ENCODE peak calls at places on chromosomes 4 and X, in five cellular contexts. One of them, this sample, is unnamed.

GRCh38 chrX:84611843-84612636 is 109.8 kb upstream of the HDX start:
- DNase-seq in activated CD4-positive, alpha-beta T cell treated with anti-CD3 and anti-CD28 coated beads, Interleukin-2, amount 50 U/mL, for 1 hour: no peak
- DNase-seq in HFFc6: no peak
- DNase-seq in Right ventricle myocardium inferior: no peak
- DNase-seq in GM04503: no peak
- DNase-seq in this sample: no peak

GRCh38 chrX:107741318-107741813 is 34.2 kb downstream of the TSC22D3 start:
- DNase-seq in activated CD4-positive, alpha-beta T cell treated with anti-CD3 and anti-CD28 coated beads, Interleukin-2, amount 50 U/mL, for 1 hour: no peak
- DNase-seq in HFFc6: no peak
- DNase-seq in Right ventricle myocardium inferior: no peak
- DNase-seq in GM04503: no peak
- DNase-seq in this sample: no peak

GRCh38 chr4:56843421-56843899 is 22.0 kb upstream of the SPINK2 start:
- DNase-seq in activated CD4-positive, alpha-beta T cell treated with anti-CD3 and anti-CD28 coated beads, Interleukin-2, amount 50 U/mL, for 1 hour: no peak
- DNase-seq in HFFc6: no peak
- DNase-seq in Right ventricle myocardium inferior: no peak
- DNase-seq in GM04503: no peak
- DNase-seq in this sample: no peak

GRCh38 chr4:144645102-144645469 is 870 bp upstream of the HHIP start:
- DNase-seq in activated CD4-positive, alpha-beta T cell treated with anti-CD3 and anti-CD28 coated beads, Interleukin-2, amount 50 U/mL, for 1 hour: no peak
- DNase-seq in HFFc6: no peak
- DNase-seq in Right ventricle myocardium inferior: no peak
- DNase-seq in GM04503: no peak
- DNase-seq in this sample: no peak

GRCh38 chr4:45350438-45350837 is 624.1 kb upstream of the GNPDA2 start:
- DNase-seq in activated CD4-positive, alpha-beta T cell treated with anti-CD3 and anti-CD28 coated beads, Interleukin-2, amount 50 U/mL, for 1 hour: no peak
- DNase-seq in HFFc6: no peak
- DNase-seq in Right ventricle myocardium inferior: no peak
- DNase-seq in GM04503: no peak
- DNase-seq in this sample: no peak

GRCh38 chrX:17007134-17007768 is 60.8 kb downstream of the REPS2 start:
- DNase-seq in activated CD4-positive, alpha-beta T cell treated with anti-CD3 and anti-CD28 coated beads, Interleukin-2, amount 50 U/mL, for 1 hour: no peak
- DNase-seq in HFFc6: no peak
- DNase-seq in Right ventricle myocardium inferior: no peak
- DNase-seq in GM04503: no peak
- DNase-seq in this sample: no peak

GRCh38 chr4:56953680-56954520 is 23.5 kb downstream of the NOA1 start:
- DNase-seq in activated CD4-positive, alpha-beta T cell treated with anti-CD3 and anti-CD28 coated beads, Interleukin-2, amount 50 U/mL, for 1 hour: no peak
- DNase-seq in HFFc6: no peak
- DNase-seq in Right ventricle myocardium inferior: no peak
- DNase-seq in GM04503: no peak
- DNase-seq in this sample: no peak

GRCh38 chr4:158172196-158172557 is 648 bp downstream of the GASK1B start:
- DNase-seq in activated CD4-positive, alpha-beta T cell treated with anti-CD3 and anti-CD28 coated beads, Interleukin-2, amount 50 U/mL, for 1 hour: no peak
- DNase-seq in HFFc6: no peak
- DNase-seq in Right ventricle myocardium inferior: no peak
- DNase-seq in GM04503: no peak
- DNase-seq in this sample: no peak

GRCh38 chrX:38081926-38082708 is 75.8 kb downstream of the SYTL5 start:
- DNase-seq in activated CD4-positive, alpha-beta T cell treated with anti-CD3 and anti-CD28 coated beads, Interleukin-2, amount 50 U/mL, for 1 hour: no peak
- DNase-seq in HFFc6: no peak
- DNase-seq in Right ventricle myocardium inferior: no peak
- DNase-seq in GM04503: no peak
- DNase-seq in this sample: no peak

GRCh38 chrX:153445106-153445855 is 575 bp downstream of the TREX2 start:
- DNase-seq in activated CD4-positive, alpha-beta T cell treated with anti-CD3 and anti-CD28 coated beads, Interleukin-2, amount 50 U/mL, for 1 hour: no peak
- DNase-seq in HFFc6: no peak
- DNase-seq in Right ventricle myocardium inferior: no peak
- DNase-seq in GM04503: no peak
- DNase-seq in this sample: no peak

GRCh38 chr4:76058888-76059426 is 15.6 kb upstream of the ART3 start:
- DNase-seq in activated CD4-positive, alpha-beta T cell treated with anti-CD3 and anti-CD28 coated beads, Interleukin-2, amount 50 U/mL, for 1 hour: no peak
- DNase-seq in HFFc6: no peak
- DNase-seq in Right ventricle myocardium inferior: no peak
- DNase-seq in GM04503: no peak
- DNase-seq in this sample: no peak

GRCh38 chrX:34562006-34562405 is 95.1 kb downstream of the TMEM47 start:
- DNase-seq in activated CD4-positive, alpha-beta T cell treated with anti-CD3 and anti-CD28 coated beads, Interleukin-2, amount 50 U/mL, for 1 hour: no peak
- DNase-seq in HFFc6: no peak
- DNase-seq in Right ventricle myocardium inferior: no peak
- DNase-seq in GM04503: no peak
- DNase-seq in this sample: no peak

GRCh38 chrX:71954458-71954857 is 43.8 kb downstream of the NHSL2 start:
- DNase-seq in activated CD4-positive, alpha-beta T cell treated with anti-CD3 and anti-CD28 coated beads, Interleukin-2, amount 50 U/mL, for 1 hour: no peak
- DNase-seq in HFFc6: no peak
- DNase-seq in Right ventricle myocardium inferior: no peak
- DNase-seq in GM04503: no peak
- DNase-seq in this sample: no peak

GRCh38 chr4:23219779-23220408 is 527.2 kb downstream of the GBA3 start:
- DNase-seq in activated CD4-positive, alpha-beta T cell treated with anti-CD3 and anti-CD28 coated beads, Interleukin-2, amount 50 U/mL, for 1 hour: no peak
- DNase-seq in HFFc6: no peak
- DNase-seq in Right ventricle myocardium inferior: no peak
- DNase-seq in GM04503: no peak
- DNase-seq in this sample: no peak

GRCh38 chr4:152968806-152969394 is 32.8 kb downstream of the FHDC1 start:
- DNase-seq in activated CD4-positive, alpha-beta T cell treated with anti-CD3 and anti-CD28 coated beads, Interleukin-2, amount 50 U/mL, for 1 hour: no peak
- DNase-seq in HFFc6: peak
- DNase-seq in Right ventricle myocardium inferior: no peak
- DNase-seq in GM04503: no peak
- DNase-seq in this sample: no peak

GRCh38 chrX:91434351-91435168 is at the start of gene PABPC5:
- DNase-seq in activated CD4-positive, alpha-beta T cell treated with anti-CD3 and anti-CD28 coated beads, Interleukin-2, amount 50 U/mL, for 1 hour: no peak
- DNase-seq in HFFc6: no peak
- DNase-seq in Right ventricle myocardium inferior: peak
- DNase-seq in GM04503: peak
- DNase-seq in this sample: peak

GRCh38 chr4:173360587-173361221 is 10.1 kb upstream of the SAP30 start:
- DNase-seq in activated CD4-positive, alpha-beta T cell treated with anti-CD3 and anti-CD28 coated beads, Interleukin-2, amount 50 U/mL, for 1 hour: no peak
- DNase-seq in HFFc6: peak
- DNase-seq in Right ventricle myocardium inferior: no peak
- DNase-seq in GM04503: no peak
- DNase-seq in this sample: no peak

GRCh38 chr4:141121768-141122415 is 11.4 kb downstream of the RNF150 start:
- DNase-seq in activated CD4-positive, alpha-beta T cell treated with anti-CD3 and anti-CD28 coated beads, Interleukin-2, amount 50 U/mL, for 1 hour: no peak
- DNase-seq in HFFc6: no peak
- DNase-seq in Right ventricle myocardium inferior: no peak
- DNase-seq in GM04503: no peak
- DNase-seq in this sample: no peak

GRCh38 chrX:24026403-24026801 is 584 bp downstream of the KLHL15 start:
- DNase-seq in activated CD4-positive, alpha-beta T cell treated with anti-CD3 and anti-CD28 coated beads, Interleukin-2, amount 50 U/mL, for 1 hour: no peak
- DNase-seq in HFFc6: no peak
- DNase-seq in Right ventricle myocardium inferior: no peak
- DNase-seq in GM04503: no peak
- DNase-seq in this sample: no peak

GRCh38 chr4:35965300-35965699 is 279.0 kb downstream of the ARAP2 start:
- DNase-seq in activated CD4-positive, alpha-beta T cell treated with anti-CD3 and anti-CD28 coated beads, Interleukin-2, amount 50 U/mL, for 1 hour: no peak
- DNase-seq in HFFc6: no peak
- DNase-seq in Right ventricle myocardium inferior: no peak
- DNase-seq in GM04503: no peak
- DNase-seq in this sample: no peak

GRCh38 chrX:80216086-80216485 is 201.5 kb downstream of the TBX22 start:
- DNase-seq in activated CD4-positive, alpha-beta T cell treated with anti-CD3 and anti-CD28 coated beads, Interleukin-2, amount 50 U/mL, for 1 hour: no peak
- DNase-seq in HFFc6: peak
- DNase-seq in Right ventricle myocardium inferior: no peak
- DNase-seq in GM04503: no peak
- DNase-seq in this sample: no peak

GRCh38 chrX:46704767-46705386 is 54.0 kb downstream of the SLC9A7 start:
- DNase-seq in activated CD4-positive, alpha-beta T cell treated with anti-CD3 and anti-CD28 coated beads, Interleukin-2, amount 50 U/mL, for 1 hour: no peak
- DNase-seq in HFFc6: peak
- DNase-seq in Right ventricle myocardium inferior: no peak
- DNase-seq in GM04503: no peak
- DNase-seq in this sample: no peak

GRCh38 chrX:131944936-131945902 is 77.9 kb upstream of the STK26 start:
- DNase-seq in activated CD4-positive, alpha-beta T cell treated with anti-CD3 and anti-CD28 coated beads, Interleukin-2, amount 50 U/mL, for 1 hour: no peak
- DNase-seq in HFFc6: no peak
- DNase-seq in Right ventricle myocardium inferior: no peak
- DNase-seq in GM04503: no peak
- DNase-seq in this sample: no peak

GRCh38 chr4:754221-755120 is 48.8 kb downstream of the PCGF3 start:
- DNase-seq in activated CD4-positive, alpha-beta T cell treated with anti-CD3 and anti-CD28 coated beads, Interleukin-2, amount 50 U/mL, for 1 hour: no peak
- DNase-seq in HFFc6: no peak
- DNase-seq in Right ventricle myocardium inferior: no peak
- DNase-seq in GM04503: no peak
- DNase-seq in this sample: no peak

GRCh38 chr4:123415977-123416376 is 19.4 kb downstream of the SPRY1 start:
- DNase-seq in activated CD4-positive, alpha-beta T cell treated with anti-CD3 and anti-CD28 coated beads, Interleukin-2, amount 50 U/mL, for 1 hour: peak
- DNase-seq in HFFc6: peak
- DNase-seq in Right ventricle myocardium inferior: no peak
- DNase-seq in GM04503: peak
- DNase-seq in this sample: no peak

GRCh38 chr4:70559216-70559830 is 32.7 kb upstream of the AMBN start:
- DNase-seq in activated CD4-positive, alpha-beta T cell treated with anti-CD3 and anti-CD28 coated beads, Interleukin-2, amount 50 U/mL, for 1 hour: peak
- DNase-seq in HFFc6: peak
- DNase-seq in Right ventricle myocardium inferior: no peak
- DNase-seq in GM04503: peak
- DNase-seq in this sample: peak

GRCh38 chr4:52604215-52604614 is 54.9 kb downstream of the USP46 start:
- DNase-seq in activated CD4-positive, alpha-beta T cell treated with anti-CD3 and anti-CD28 coated beads, Interleukin-2, amount 50 U/mL, for 1 hour: no peak
- DNase-seq in HFFc6: no peak
- DNase-seq in Right ventricle myocardium inferior: no peak
- DNase-seq in GM04503: no peak
- DNase-seq in this sample: no peak

GRCh38 chr4:162837679-162838078 is 329.0 kb downstream of the NAF1 start:
- DNase-seq in activated CD4-positive, alpha-beta T cell treated with anti-CD3 and anti-CD28 coated beads, Interleukin-2, amount 50 U/mL, for 1 hour: no peak
- DNase-seq in HFFc6: no peak
- DNase-seq in Right ventricle myocardium inferior: no peak
- DNase-seq in GM04503: no peak
- DNase-seq in this sample: no peak

GRCh38 chr4:77367638-77368037 is 210.6 kb downstream of the CCNG2 start:
- DNase-seq in activated CD4-positive, alpha-beta T cell treated with anti-CD3 and anti-CD28 coated beads, Interleukin-2, amount 50 U/mL, for 1 hour: no peak
- DNase-seq in HFFc6: no peak
- DNase-seq in Right ventricle myocardium inferior: no peak
- DNase-seq in GM04503: no peak
- DNase-seq in this sample: no peak

GRCh38 chrX:18389968-18390367 is 35.4 kb upstream of the CDKL5 start:
- DNase-seq in activated CD4-positive, alpha-beta T cell treated with anti-CD3 and anti-CD28 coated beads, Interleukin-2, amount 50 U/mL, for 1 hour: no peak
- DNase-seq in HFFc6: no peak
- DNase-seq in Right ventricle myocardium inferior: no peak
- DNase-seq in GM04503: no peak
- DNase-seq in this sample: no peak

GRCh38 chr4:6513678-6514077 is 41.3 kb upstream of the PPP2R2C start:
- DNase-seq in activated CD4-positive, alpha-beta T cell treated with anti-CD3 and anti-CD28 coated beads, Interleukin-2, amount 50 U/mL, for 1 hour: no peak
- DNase-seq in HFFc6: no peak
- DNase-seq in Right ventricle myocardium inferior: no peak
- DNase-seq in GM04503: no peak
- DNase-seq in this sample: no peak

GRCh38 chr4:101724093-101724492 is 66.4 kb upstream of the BANK1 start:
- DNase-seq in activated CD4-positive, alpha-beta T cell treated with anti-CD3 and anti-CD28 coated beads, Interleukin-2, amount 50 U/mL, for 1 hour: no peak
- DNase-seq in HFFc6: no peak
- DNase-seq in Right ventricle myocardium inferior: no peak
- DNase-seq in GM04503: no peak
- DNase-seq in this sample: no peak

GRCh38 chrX:45506149-45506768 is 305.6 kb upstream of the DIPK2B start:
- DNase-seq in activated CD4-positive, alpha-beta T cell treated with anti-CD3 and anti-CD28 coated beads, Interleukin-2, amount 50 U/mL, for 1 hour: no peak
- DNase-seq in HFFc6: no peak
- DNase-seq in Right ventricle myocardium inferior: no peak
- DNase-seq in GM04503: no peak
- DNase-seq in this sample: no peak

GRCh38 chr4:157806176-157806575 is 366.6 kb downstream of the GASK1B start:
- DNase-seq in activated CD4-positive, alpha-beta T cell treated with anti-CD3 and anti-CD28 coated beads, Interleukin-2, amount 50 U/mL, for 1 hour: no peak
- DNase-seq in HFFc6: no peak
- DNase-seq in Right ventricle myocardium inferior: no peak
- DNase-seq in GM04503: no peak
- DNase-seq in this sample: no peak

GRCh38 chr4:2716236-2716635 is 39.9 kb downstream of the TNIP2 start:
- DNase-seq in activated CD4-positive, alpha-beta T cell treated with anti-CD3 and anti-CD28 coated beads, Interleukin-2, amount 50 U/mL, for 1 hour: no peak
- DNase-seq in HFFc6: no peak
- DNase-seq in Right ventricle myocardium inferior: no peak
- DNase-seq in GM04503: no peak
- DNase-seq in this sample: no peak

GRCh38 chr4:33924801-33925200 is 2319.5 kb downstream of the ARAP2 start:
- DNase-seq in activated CD4-positive, alpha-beta T cell treated with anti-CD3 and anti-CD28 coated beads, Interleukin-2, amount 50 U/mL, for 1 hour: no peak
- DNase-seq in HFFc6: no peak
- DNase-seq in Right ventricle myocardium inferior: no peak
- DNase-seq in GM04503: no peak
- DNase-seq in this sample: no peak

GRCh38 chr4:5783486-5783885 is 72.5 kb downstream of the EVC start:
- DNase-seq in activated CD4-positive, alpha-beta T cell treated with anti-CD3 and anti-CD28 coated beads, Interleukin-2, amount 50 U/mL, for 1 hour: no peak
- DNase-seq in HFFc6: no peak
- DNase-seq in Right ventricle myocardium inferior: no peak
- DNase-seq in GM04503: no peak
- DNase-seq in this sample: no peak

This sample was measured in Peyer's patch.